ENCODE peak calls at places on chromosomes 11 and 22, in ten cellular contexts. R, H, A, X, G, C, V, D, T and E are unnamed samples.

GRCh38 chr11:113387605-113388211 is at the start of gene ANKK1:
- DNase-seq in R (no peak), H (peak), A (peak), X (no peak), G (no peak), C (no peak), V (no peak), D (no peak), T (peak), E (no peak)

GRCh38 chr11:914747-915493 is 4.3 kb upstream of the CHID1 start:
- DNase-seq in R (no peak), H (no peak), A (no peak), X (no peak), G (no peak), C (no peak), V (peak), D (no peak), T (no peak), E (no peak)

GRCh38 chr11:12270215-12270797 is 107.1 kb upstream of the PARVA start:
- DNase-seq in R (no peak), H (no peak), A (no peak), X (no peak), G (no peak), C (no peak), V (no peak), D (no peak), T (no peak), E (no peak)

GRCh38 chr11:111000400-111001090 is 245.0 kb upstream of the POU2AF2 start:
- DNase-seq in R (no peak), H (no peak), A (no peak), X (no peak), G (no peak), C (no peak), V (no peak), D (no peak), T (no peak), E (no peak)

GRCh38 chr11:34300571-34301295 is 57.1 kb downstream of the ABTB2 start:
- DNase-seq in R (no peak), H (no peak), A (no peak), X (no peak), G (no peak), C (no peak), V (no peak), D (no peak), T (no peak), E (no peak)

GRCh38 chr11:9758676-9759518 is 95.0 kb downstream of the SWAP70 start:
- DNase-seq in R (peak), H (peak), A (no peak), X (peak), G (no peak), C (no peak), V (peak), D (peak), T (peak), E (peak)

GRCh38 chr11:109421981-109422590 is at the start of gene C11orf87:
- DNase-seq in R (no peak), H (peak), A (no peak), X (no peak), G (no peak), C (peak), V (peak), D (no peak), T (peak), E (peak)

GRCh38 chr11:86486261-86487030 is 111.8 kb downstream of the CCDC81 start:
- DNase-seq in R (no peak), H (no peak), A (no peak), X (no peak), G (no peak), C (no peak), V (no peak), D (no peak), T (no peak), E (no peak)

GRCh38 chr11:86458294-86459001 is 83.8 kb downstream of the CCDC81 start:
- DNase-seq in R (no peak), H (no peak), A (no peak), X (no peak), G (no peak), C (no peak), V (no peak), D (no peak), T (no peak), E (no peak)

GRCh38 chr11:120188831-120189455 is 21.9 kb upstream of the OAF start:
- DNase-seq in R (no peak), H (no peak), A (no peak), X (no peak), G (no peak), C (no peak), V (no peak), D (no peak), T (no peak), E (no peak)

GRCh38 chr22:23107487-23108323 is 34.1 kb downstream of the RSPH14 start:
- DNase-seq in R (no peak), H (no peak), A (no peak), X (no peak), G (no peak), C (no peak), V (no peak), D (no peak), T (no peak), E (no peak)

GRCh38 chr11:62487698-62488551 is 58.7 kb downstream of the AHNAK start:
- DNase-seq in R (no peak), H (no peak), A (no peak), X (no peak), G (no peak), C (no peak), V (no peak), D (no peak), T (no peak), E (no peak)

GRCh38 chr22:27462190-27462589 is 339.4 kb downstream of the MN1 start:
- DNase-seq in R (no peak), H (peak), A (no peak), X (no peak), G (no peak), C (no peak), V (no peak), D (no peak), T (no peak), E (no peak)

GRCh38 chr11:27204527-27204926 is 158.5 kb downstream of the CCDC34 start:
- DNase-seq in R (no peak), H (no peak), A (no peak), X (no peak), G (no peak), C (no peak), V (no peak), D (no peak), T (no peak), E (no peak)
- TF ChIP-seq CTCF in R (peak), H (peak), A (no peak), X (no peak), G (peak), C (peak), V (peak), D (no peak), T (no peak), E (peak)

DNA sequence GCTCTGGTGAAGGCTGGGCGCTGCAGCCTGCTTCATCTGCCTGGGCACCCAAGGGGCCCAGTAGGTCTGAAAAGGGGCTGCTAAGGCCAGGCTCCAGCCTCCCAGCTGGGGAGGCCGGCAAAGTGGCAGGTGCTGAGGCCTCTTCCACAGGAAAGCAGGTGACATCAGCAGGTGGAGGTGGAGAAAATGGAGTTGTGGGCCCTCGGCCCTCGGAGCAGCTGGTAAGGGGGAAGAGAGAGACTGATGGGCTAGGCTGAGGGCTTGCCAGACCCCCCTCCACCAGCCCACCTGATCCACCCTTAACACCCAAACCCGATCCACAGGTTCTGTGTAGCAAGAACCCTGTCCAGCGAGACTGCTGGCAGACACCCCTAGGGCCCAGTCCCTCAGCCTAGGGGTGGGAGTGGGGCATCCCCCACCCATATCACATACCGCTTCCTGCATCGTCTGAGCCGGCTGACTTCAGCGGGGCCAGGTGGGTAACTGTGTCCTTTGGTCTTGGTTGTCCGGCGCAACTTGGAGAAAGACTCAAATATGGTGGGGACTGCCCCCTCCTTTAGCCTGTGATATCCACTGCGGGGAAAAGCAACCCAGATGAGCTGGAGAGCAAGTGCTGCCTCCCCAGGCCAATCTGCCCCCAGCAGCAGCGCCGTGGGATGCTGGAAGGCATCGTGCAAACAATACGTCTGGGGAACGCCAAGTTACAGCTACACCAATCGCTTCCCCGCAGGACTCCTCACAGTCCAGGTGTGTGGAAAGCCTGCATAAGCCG is 1.5 kb downstream of the THAP7 start:
- DNase-seq in R (no peak), H (no peak), A (no peak), X (peak), G (no peak), C (peak), V (no peak), D (no peak), T (no peak), E (no peak)
- TF ChIP-seq CTCF in R (no peak), H (no peak), A (no peak), X (peak), G (no peak), C (no peak), V (no peak), D (no peak), T (no peak), E (no peak)

GRCh38 chr11:94754819-94755218 is 13.3 kb upstream of the AMOTL1 start:
- DNase-seq in R (no peak), H (no peak), A (no peak), X (no peak), G (no peak), C (no peak), V (no peak), D (no peak), T (no peak), E (no peak)
- TF ChIP-seq CTCF in R (no peak), H (no peak), A (no peak), X (no peak), G (no peak), C (no peak), V (no peak), D (no peak), T (no peak), E (no peak)

GRCh38 chr11:92885600-92885999 is 83.9 kb upstream of the MTNR1B start:
- DNase-seq in R (no peak), H (no peak), A (no peak), X (peak), G (no peak), C (no peak), V (no peak), D (no peak), T (no peak), E (no peak)
- TF ChIP-seq CTCF in R (no peak), H (no peak), A (no peak), X (no peak), G (no peak), C (no peak), V (no peak), D (no peak), T (no peak), E (no peak)

GRCh38 chr11:117144477-117145392 is 648 bp downstream of the PAFAH1B2 start:
- DNase-seq in R (peak), H (peak), A (peak), X (peak), G (peak), C (no peak), V (peak), D (no peak), T (peak), E (peak)

GRCh38 chr11:117143390-117143789 is 697 bp upstream of the PAFAH1B2 start:
- DNase-seq in R (no peak), H (peak), A (no peak), X (peak), G (no peak), C (no peak), V (peak), D (no peak), T (peak), E (peak)

GRCh38 chr11:117143871-117144476 is at the start of gene PAFAH1B2:
- DNase-seq in R (peak), H (peak), A (peak), X (peak), G (peak), C (peak), V (peak), D (peak), T (peak), E (peak)

GRCh38 chr11:117146521-117146920 is 2.4 kb downstream of the PAFAH1B2 start:
- DNase-seq in R (no peak), H (no peak), A (no peak), X (no peak), G (no peak), C (no peak), V (no peak), D (no peak), T (no peak), E (no peak)

DNA sequence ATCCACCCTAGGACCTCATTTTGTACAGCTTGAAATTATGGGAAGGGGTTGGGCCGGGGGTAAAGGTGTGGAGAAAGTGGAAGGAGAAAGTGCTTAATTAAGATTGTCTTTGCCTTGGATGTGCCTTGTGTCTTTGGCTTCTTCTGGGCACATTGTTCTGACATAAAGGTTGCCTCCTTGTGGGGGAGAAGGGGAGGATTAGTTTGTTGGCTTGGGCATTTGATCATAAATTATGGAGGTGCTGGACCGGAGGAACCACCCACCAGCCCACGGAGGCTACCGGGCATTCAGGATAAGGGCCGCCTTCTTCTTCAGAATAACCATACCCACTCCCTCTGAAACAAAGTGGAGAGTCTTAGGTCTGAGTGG is 1.3 kb downstream of the PAFAH1B2 start:
- DNase-seq in R (peak), H (peak), A (no peak), X (peak), G (no peak), C (no peak), V (no peak), D (no peak), T (peak), E (peak)
- TF ChIP-seq CTCF in R (peak), H (peak), A (no peak), X (peak), G (peak), C (peak), V (no peak), D (no peak), T (peak), E (no peak)

DNA sequence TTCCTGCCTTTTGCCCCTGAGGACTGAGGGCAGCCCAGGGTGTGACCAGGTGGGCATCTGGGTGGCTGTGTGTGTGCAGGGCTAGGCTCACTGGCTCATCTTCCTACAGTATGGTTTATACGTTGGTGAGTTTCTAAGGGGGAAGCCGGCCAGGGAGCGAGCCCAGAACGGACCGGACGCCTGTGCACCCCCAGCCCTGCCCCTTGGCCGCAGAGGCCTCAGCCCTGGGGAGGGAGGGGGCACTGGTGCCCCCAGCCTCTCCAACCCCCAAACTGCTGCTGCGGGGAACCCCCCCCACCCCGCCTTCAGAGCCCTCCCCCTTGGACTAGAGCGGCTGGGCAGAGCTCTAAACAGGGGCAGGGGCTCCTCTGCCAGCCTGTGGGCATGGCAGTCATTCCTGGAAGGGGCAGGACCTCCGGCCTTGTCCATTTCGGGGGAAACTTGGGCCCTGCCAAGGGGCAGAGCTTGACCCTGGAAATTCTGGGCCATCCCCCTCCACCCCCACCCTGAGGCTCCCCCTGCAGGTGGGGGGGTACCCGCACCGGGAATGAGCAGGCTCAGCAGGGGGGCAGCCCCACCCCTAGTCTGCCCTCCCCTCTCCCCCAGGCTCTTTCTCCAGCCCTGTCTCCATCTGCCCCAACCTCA is 5.4 kb downstream of the YIF1A start:
- DNase-seq in R (no peak), H (no peak), A (no peak), X (no peak), G (no peak), C (no peak), V (no peak), D (no peak), T (no peak), E (no peak)
- TF ChIP-seq CTCF in R (peak), H (no peak), A (no peak), X (peak), G (no peak), C (peak), V (no peak), D (no peak), T (no peak), E (no peak)

DNA sequence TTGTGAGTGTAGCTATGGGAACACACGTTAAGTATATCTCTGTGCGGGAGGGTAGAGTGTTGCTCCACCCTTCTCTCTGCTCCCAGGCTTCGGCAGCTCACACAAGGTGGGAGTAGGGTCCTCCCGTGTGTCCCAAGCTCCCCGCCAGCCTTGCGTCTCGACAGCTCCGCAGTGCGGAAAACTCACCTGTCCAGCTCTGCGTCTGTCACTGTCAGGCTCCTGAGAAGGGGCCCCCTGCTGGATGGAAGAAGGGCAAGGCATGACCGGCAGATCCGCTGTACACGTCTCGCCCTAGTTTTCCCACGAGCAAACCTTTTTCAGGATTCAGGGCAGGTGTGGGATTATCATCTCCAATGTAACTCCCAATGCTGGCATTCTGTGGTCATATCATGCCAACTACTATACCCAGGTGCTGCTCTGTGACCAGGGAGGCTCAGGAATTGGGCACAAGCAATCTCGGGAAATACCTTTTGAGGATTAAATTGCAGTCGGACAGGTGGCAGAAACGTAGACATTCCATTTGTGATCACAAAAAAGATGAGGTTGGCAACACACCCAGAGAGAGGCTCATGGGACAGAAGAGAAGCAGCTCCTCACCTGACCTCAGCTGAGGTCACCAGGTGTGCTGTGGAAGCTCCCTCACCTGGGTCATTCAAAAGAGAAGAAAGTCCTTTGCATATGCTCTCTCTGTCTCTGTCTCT is 314.0 kb upstream of the B3GAT1 start:
- DNase-seq in R (no peak), H (peak), A (no peak), X (no peak), G (no peak), C (no peak), V (no peak), D (peak), T (no peak), E (no peak)
- TF ChIP-seq CTCF in R (peak), H (peak), A (no peak), X (peak), G (no peak), C (peak), V (no peak), D (peak), T (no peak), E (no peak)